ENCODE peak calls at places on chromosomes 11 and 22, in eight cellular contexts. M is neural progenitor cell, I is GM23338, S is GM23248, C is Karpas-422, U is neuronal stem cell, Y is HCT116, B is DND-41. L is an unnamed sample. For H3K4me1, the result is how much of the 10 kb centered on the place peaks cover.

GRCh38 chr11:116225784-116226410 is 546.9 kb downstream of the BUD13 start:
- DNase-seq in I (no peak), S (peak), U (no peak), B (no peak), C (no peak), Y (no peak), M (no peak), L (no peak)

GRCh38 chr22:25644122-25644521 is 79.6 kb downstream of the GRK3 start:
- DNase-seq in I (no peak), S (no peak), C (no peak), U (no peak), Y (no peak), B (no peak), M (no peak), L (no peak)

GRCh38 chr11:117097567-117098268 is 510 bp downstream of the SIK3 start:
- DNase-seq in C (peak), S (peak), I (peak), M (peak), Y (no peak), B (peak), U (no peak), L (peak)

GRCh38 chr11:9573775-9574555 is 495 bp downstream of the WEE1 start:
- DNase-seq in C (peak), S (peak), I (no peak), U (no peak), B (no peak), M (peak), Y (no peak), L (peak)

GRCh38 chr22:32202539-32203180 is 2.2 kb downstream of the RFPL2 start:
- DNase-seq in Y (peak), M (peak), C (peak), U (peak), S (peak), I (peak), B (peak), L (peak)

GRCh38 chr11:122226810-122227379 is 110.9 kb upstream of the BLID start:
- DNase-seq in Y (no peak), C (no peak), S (peak), U (no peak), I (no peak), M (no peak), B (no peak), L (no peak)

GRCh38 chr11:20022363-20023081 is 137.8 kb downstream of the DBX1 start:
- DNase-seq in Y (no peak), C (no peak), B (no peak), S (no peak), M (peak), U (peak), I (peak), L (peak)

GRCh38 chr11:46380340-46381045 is 976 bp upstream of the MDK start:
- DNase-seq in U (peak), C (peak), M (peak), B (peak), S (peak), Y (no peak), I (peak), L (no peak)

GRCh38 chr11:7143908-7144307 is 55.1 kb downstream of the RBMXL2 start:
- DNase-seq in U (peak), S (peak), I (peak), Y (peak), B (no peak), M (peak), C (peak), L (peak)

GRCh38 chr22:27568265-27568664 is 233.3 kb downstream of the MN1 start:
- DNase-seq in M (no peak), C (no peak), I (no peak), S (no peak), Y (no peak), U (no peak), B (no peak), L (no peak)

GRCh38 chr11:2267306-2267861 is 3.0 kb downstream of the ASCL2 start:
- DNase-seq in I (no peak), S (no peak), Y (no peak), U (no peak), B (peak), C (no peak), M (no peak), L (no peak)
- H3K4me2 ChIP-seq in I (no peak), S (no peak), Y (no peak), U (no peak), B (peak), C (no peak), M (no peak), L (no peak)

DNA sequence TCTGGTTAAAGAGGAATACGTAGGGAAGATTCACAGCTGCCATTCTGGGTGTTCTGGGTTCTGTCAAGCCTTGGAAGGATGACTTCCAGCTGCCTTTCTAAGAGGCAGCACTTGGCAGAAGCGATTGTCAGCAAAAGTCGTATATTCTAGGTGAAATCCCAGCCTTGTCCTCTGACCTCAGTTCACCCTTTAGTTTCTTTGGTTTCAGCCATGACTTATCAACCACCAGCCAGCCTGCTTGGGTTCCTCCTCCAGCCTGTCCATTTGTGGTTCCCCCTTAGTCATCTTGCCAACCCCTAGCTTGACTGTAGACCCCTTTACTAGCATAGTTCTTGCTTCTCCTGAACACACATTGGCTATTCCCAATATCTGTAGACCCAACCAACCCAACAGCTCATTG is 102.3 kb upstream of the CD44 start:
- DNase-seq in Y (no peak), S (no peak), C (no peak), B (no peak), M (no peak), U (no peak), I (no peak), L (no peak)
- H3K27ac ChIP-seq in Y (no peak), S (peak), C (no peak), B (no peak), M (no peak), U (no peak), I (no peak), L (no peak)

DNA sequence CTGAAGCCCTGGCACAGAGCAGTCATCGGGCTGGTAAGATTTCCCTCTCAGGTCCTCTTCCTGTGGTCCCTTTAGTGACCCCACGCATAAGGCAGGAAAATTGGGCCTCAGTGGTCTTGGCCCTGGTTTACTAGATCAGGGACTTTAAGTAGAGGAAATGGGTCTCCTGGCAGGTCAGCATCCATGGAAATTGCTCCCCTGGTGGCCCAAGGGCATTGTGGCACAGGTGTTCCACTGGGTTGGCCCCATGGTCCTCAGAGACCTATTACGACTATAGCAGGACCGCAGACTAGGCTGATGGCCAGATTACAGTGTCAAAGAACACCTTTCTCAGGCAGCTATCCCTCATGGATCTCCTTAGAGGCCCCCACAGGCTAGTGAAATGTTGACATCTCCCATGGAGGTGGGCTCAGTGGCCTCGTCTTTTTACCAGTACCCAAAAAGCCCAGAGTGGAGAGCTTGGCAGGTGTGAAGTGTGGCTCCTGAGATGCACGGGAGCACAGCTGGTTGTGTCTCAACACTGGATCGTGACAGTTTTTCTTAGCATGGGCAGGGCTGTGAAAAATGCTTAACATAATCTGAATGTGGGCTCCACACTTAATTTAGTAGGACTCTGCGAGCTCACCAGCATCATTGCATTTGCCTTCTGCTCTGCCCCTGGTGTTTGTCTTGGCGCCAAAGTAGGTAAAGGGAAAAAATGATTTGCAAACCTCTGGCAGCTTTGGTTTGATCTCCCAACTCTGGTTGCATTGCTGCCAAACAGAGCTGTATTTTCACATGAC is 74.2 kb downstream of the ZBTB16 start:
- DNase-seq in B (no peak), Y (no peak), U (no peak), S (peak), I (no peak), C (no peak), M (no peak), L (no peak)
- H3K4me1 ChIP-seq in B (under half), Y (under half), U (half or more), S (under half), I (under half), C (under half), M (half or more), L (under half)

GRCh38 chr22:50119768-50120251 is 30.0 kb downstream of the MOV10L1 start:
- DNase-seq in S (no peak), B (no peak), Y (no peak), I (no peak), M (no peak), U (no peak), C (no peak), L (no peak)
- H3K4me2 ChIP-seq in S (no peak), B (no peak), Y (no peak), I (no peak), M (no peak), U (no peak), C (no peak), L (no peak)

DNA sequence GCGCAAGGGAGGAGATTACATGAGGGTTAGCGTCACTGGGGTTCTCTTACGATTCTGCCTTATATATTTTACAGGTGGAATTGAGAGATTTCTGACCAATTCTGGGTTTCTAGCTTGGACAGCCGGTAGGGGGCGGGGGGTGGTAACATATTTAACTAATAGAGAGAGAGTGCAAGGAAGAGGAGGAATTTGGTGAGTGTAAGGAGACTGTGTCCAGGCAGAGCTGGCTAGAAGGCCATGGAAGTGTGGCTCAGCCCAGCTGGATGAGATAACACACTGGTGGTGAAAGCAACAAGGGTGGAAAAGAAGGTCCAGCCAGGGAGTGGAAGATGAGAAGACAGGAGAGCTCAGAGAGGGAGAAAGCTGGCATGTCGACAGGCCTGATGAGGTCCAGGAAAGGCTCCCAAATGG is 56.5 kb downstream of the ST3GAL4 start:
- DNase-seq in U (no peak), C (no peak), I (peak), B (no peak), Y (no peak), M (no peak), S (peak), L (no peak)
- H3K27ac ChIP-seq in U (no peak), C (no peak), I (no peak), B (no peak), Y (no peak), M (no peak), S (no peak), L (no peak)

DNA sequence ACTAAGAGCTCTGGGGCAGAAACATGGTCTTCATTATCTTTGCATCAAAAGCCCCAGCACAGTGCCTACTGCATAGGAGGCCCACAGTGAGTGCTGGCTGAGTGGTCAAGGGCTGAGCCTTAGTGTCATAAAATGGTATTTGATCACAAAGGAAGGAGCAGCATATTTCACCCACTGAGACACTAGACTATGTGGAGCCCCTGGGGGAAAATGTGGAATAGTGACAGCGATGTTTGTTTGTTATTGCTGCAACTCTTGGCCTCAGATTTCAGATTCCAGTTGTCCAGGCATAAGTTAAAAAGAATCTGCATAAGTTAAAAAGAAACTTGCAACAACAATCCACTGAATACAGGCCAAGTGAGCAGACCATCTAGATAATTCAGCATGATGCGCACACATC is 7.0 kb downstream of the KIRREL3 start:
- DNase-seq in U (no peak), M (no peak), B (no peak), Y (no peak), C (no peak), S (peak), I (no peak), L (no peak)
- H3K4me1 ChIP-seq in U (under half), M (under half), B (under half), Y (under half), C (under half), S (half or more), I (under half), L (under half)

DNA sequence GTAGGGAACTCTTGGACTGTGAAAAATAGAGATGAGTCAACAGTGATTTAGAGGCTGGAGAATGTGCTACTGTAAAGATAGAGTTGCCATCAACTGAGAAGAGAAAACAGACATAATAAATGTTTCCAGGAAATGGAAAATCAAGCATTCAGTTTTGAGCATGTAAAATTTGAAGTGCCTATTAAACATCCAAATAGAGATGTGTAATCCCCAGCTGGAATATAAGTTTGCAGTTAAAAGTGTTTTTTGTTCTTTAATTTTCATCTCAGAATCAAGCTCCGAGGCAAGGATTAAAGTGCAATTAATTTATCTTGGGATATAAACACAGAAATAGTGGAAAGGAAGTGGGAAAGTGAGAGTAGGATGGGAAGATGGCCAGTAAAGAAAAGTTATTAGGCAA is 666.0 kb upstream of the RAG2 start:
- DNase-seq in Y (no peak), B (no peak), M (no peak), U (no peak), I (no peak), C (no peak), S (no peak), L (no peak)
- H3K4me2 ChIP-seq in Y (no peak), B (no peak), M (no peak), U (no peak), I (no peak), C (no peak), S (no peak), L (no peak)

L was measured in OCI-LY7.